ENCODE peak calls at places on chromosomes 16 and 17, in four cellular contexts. B is spleen, S is uterus, F is heart left ventricle. U is an unnamed sample. For H3K4me1, the result is how much of the 10 kb centered on the place peaks cover.

GRCh38 chr16:16120382-16121184 is 102.7 kb downstream of the ABCC6 start:
- DNase-seq in B (peak), S (no peak), F (peak), U (no peak)

GRCh38 chr17:73554498-73554897 is 89.7 kb downstream of the SDK2 start:
- DNase-seq in B (no peak), S (no peak), F (no peak), U (no peak)

GRCh38 chr16:66324785-66325184 is 41.7 kb upstream of the CDH5 start:
- DNase-seq in B (no peak), S (no peak), F (no peak), U (no peak)

GRCh38 chr17:64420143-64420670 is 28.7 kb upstream of the MILR1 start:
- DNase-seq in B (no peak), S (no peak), F (no peak), U (no peak)

GRCh38 chr16:57723170-57723569 is 12.4 kb upstream of the KATNB1 start:
- DNase-seq in B (peak), S (no peak), F (no peak), U (peak)

GRCh38 chr16:11484691-11485258 is 101.9 kb downstream of the LITAF start:
- DNase-seq in B (no peak), S (no peak), F (no peak), U (no peak)

GRCh38 chr17:71484546-71484945 is 636.3 kb upstream of the SOX9 start:
- DNase-seq in B (no peak), S (no peak), F (no peak), U (no peak)

GRCh38 chr17:29145289-29146058 is 34.7 kb downstream of the MYO18A start:
- DNase-seq in B (peak), S (peak), F (peak), U (no peak)

GRCh38 chr17:17818088-17818526 is 18.7 kb downstream of the SREBF1 start:
- DNase-seq in B (no peak), S (no peak), F (no peak), U (no peak)

GRCh38 chr17:77501751-77502625 is 361.2 kb downstream of the SEC14L1 start:
- DNase-seq in B (peak), S (peak), F (peak), U (peak)

GRCh38 chr17:46032909-46033308 is 33.9 kb downstream of the STH start:
- DNase-seq in B (peak), S (no peak), F (no peak), U (peak)

GRCh38 chr17:62576382-62576781 is 51.1 kb upstream of the MRC2 start:
- DNase-seq in B (no peak), S (no peak), F (no peak), U (no peak)

GRCh38 chr16:55480228-55480655 is 1.2 kb downstream of the MMP2 start:
- DNase-seq in B (no peak), S (peak), F (peak), U (peak)

GRCh38 chr17:79451167-79451566 is 159.7 kb downstream of the RBFOX3 start:
- DNase-seq in B (no peak), S (no peak), F (no peak), U (no peak)

GRCh38 chr17:58326609-58327341 is 1.8 kb downstream of the TSPOAP1 start:
- DNase-seq in B (peak), S (no peak), F (peak), U (peak)

GRCh38 chr17:7835818-7836595 is 2.0 kb downstream of the KDM6B start:
- DNase-seq in B (no peak), S (peak), F (peak), U (peak)

GRCh38 chr17:28227278-28228108 is 91.5 kb upstream of the TMEM97 start:
- DNase-seq in B (peak), S (no peak), F (no peak), U (peak)

GRCh38 chr16:24729967-24730815 is 740 bp downstream of the TNRC6A start:
- DNase-seq in B (no peak), S (peak), F (peak), U (peak)

GRCh38 chr17:67779098-67779672 is 46.1 kb upstream of the BPTF start:
- DNase-seq in B (peak), S (peak), F (peak), U (no peak)

GRCh38 chr17:66445229-66445628 is 142.8 kb downstream of the PRKCA start:
- DNase-seq in B (no peak), S (no peak), F (no peak), U (no peak)

GRCh38 chr16:27515874-27516353 is 33.8 kb downstream of the GTF3C1 start:
- DNase-seq in B (peak), S (no peak), F (peak), U (no peak)

GRCh38 chr17:47884905-47885735 is 10.9 kb upstream of the SP2 start:
- DNase-seq in B (no peak), S (no peak), F (no peak), U (no peak)

GRCh38 chr16:19432429-19432828 is 14.7 kb downstream of the TMC5 start:
- DNase-seq in B (no peak), S (no peak), F (no peak), U (no peak)

GRCh38 chr16:54135361-54136275 is 151.0 kb downstream of the IRX3 start:
- DNase-seq in B (no peak), S (no peak), F (no peak), U (no peak)

GRCh38 chr16:28924399-28924761 is 658 bp downstream of the RABEP2 start:
- DNase-seq in B (peak), S (no peak), F (no peak), U (no peak)

GRCh38 chr16:47073223-47074155 is 70.3 kb downstream of the NETO2 start:
- DNase-seq in B (peak), S (no peak), F (no peak), U (no peak)

GRCh38 chr17:42312285-42313130 is 24.2 kb downstream of the STAT5A start:
- DNase-seq in B (peak), S (peak), F (peak), U (peak)
- H3K4me3 ChIP-seq in B (no peak), S (no peak), F (peak), U (no peak)

GRCh38 chr16:67674851-67675578 is 8.4 kb downstream of the C16orf86 start:
- DNase-seq in B (peak), S (no peak), F (peak), U (no peak)
- H3K27ac ChIP-seq in B (no peak), S (peak), F (peak), U (no peak)

DNA sequence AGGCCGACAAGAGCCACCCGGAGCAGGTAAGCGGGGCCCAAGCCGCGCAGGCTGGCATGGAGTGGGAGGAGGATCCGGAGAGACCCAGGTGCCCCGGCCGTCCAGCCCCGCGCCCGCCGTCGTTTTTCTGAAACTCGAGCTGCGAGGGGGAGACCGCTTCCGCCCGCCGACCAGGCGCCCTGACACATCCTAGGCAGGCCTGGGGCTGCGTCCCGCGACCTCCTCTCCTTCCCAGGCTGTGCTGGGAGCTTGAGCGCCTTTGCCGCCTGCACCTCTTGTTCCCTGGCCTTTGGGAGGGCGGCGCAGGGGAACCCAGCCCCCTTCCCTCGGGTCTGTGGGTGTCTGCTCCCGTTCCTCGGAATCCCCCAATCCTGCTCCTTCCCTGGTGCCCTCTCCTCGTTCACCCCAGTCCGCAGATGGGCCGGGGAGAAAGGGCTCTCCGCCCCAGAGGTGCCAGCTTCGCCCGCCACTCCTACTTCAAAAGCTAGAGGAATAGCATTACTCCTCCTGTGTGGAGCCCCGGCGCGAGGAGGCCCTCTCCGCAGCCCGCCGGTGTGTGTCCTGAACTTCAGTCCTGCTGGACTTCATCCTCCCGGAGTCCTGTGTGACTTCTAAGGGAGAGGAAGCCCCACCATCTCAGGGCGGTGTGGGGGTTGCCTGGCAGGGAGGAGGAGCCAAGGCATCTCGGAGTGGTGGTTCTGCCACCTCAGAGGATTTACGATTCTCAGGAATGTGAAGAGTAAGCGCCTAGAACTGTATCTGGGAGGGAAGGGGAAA is 1.0 kb downstream of the NHERF1 start:
- DNase-seq in B (peak), S (no peak), F (peak), U (peak)
- H3K4me1 ChIP-seq in B (half or more), S (under half), F (under half), U (half or more)

DNA sequence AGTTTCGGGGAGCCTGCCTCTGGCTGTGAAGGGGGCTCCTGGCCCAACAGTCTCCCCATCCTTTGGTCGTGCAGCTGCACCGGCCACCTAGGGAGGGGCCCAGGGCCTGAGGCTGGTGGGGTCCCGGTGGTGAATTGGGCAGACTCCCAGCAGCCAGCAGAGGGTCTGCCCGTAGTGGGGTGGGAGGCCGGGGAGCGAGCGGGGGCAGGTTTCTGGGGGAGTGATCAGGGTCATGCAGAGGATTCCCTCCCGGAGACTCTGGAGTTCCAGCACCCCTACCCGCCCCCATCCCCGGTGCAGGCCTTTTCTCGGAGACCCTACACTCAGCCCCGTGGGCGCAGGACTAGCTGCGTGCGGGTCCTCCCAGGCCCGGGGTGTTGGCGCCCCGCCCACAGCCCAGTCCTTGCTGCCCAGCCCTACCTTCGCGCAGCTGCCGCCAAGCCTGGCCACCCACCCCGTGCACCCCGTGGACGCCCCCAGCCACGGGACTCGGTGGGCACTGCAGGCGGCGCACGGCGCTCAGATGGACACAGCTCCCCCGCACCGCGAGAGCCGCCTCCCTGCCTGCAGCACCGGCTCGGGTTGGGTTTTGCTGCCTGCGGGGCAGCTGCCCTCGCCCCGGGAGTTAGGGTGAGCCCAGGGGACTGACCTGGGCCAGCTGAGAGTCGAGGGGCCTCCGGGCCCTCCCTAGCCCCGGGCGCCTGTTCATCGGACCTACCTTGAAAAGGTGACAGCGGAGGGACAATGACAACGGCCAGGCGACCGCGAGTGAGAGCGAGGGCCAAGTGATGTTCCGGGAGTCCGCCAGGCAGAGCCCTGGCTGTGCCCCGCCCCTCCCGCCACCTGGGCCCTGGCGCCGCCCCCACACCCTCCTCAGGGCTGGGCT is at the start of gene GNG13:
- DNase-seq in B (no peak), S (no peak), F (no peak), U (no peak)
- H3K4me3 ChIP-seq in B (no peak), S (no peak), F (no peak), U (no peak)

DNA sequence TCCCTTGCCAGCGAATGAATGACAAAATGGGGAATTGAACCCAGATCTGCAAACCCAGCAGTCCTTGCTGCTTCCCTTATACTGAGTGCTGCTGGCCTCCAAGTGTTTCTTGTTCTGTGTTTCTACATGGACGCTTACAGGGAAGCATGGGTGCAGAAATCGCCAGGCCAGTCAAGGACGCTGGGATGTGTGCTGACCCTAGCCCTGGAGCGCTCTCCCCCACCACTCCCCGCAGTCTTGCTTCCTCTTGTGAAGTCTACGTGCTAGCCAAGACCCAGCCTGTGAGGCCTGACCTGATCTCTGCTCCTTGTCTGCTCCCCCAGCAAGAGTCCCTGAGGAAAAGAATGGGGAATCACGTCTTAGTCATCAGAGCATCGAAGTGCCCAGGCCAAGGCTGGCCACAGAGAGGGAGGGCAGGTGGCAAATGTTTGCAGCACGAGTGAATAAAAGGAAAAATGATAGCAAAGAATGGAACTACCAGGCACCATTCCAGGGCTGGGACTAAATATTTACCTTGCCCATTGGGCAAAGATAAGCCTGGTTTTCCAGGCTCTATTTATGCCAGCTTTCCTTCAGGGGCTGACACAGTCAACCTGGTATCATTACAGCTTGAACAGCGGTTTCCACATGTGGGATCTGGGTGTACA is 17.4 kb downstream of the CA4 start:
- DNase-seq in B (no peak), S (no peak), F (no peak), U (no peak)
- H3K27ac ChIP-seq in B (no peak), S (no peak), F (no peak), U (no peak)